ENCODE peak calls at places on chromosomes 12 and 14, in ten cellular contexts. F, A, O, N, K, T, D, I, Y and B are unnamed samples.
A peak's percentile ranks its signal among the peaks of the same experiment; 100 is the strongest.

GRCh38 chr12:13094349-13094748 is 9.1 kb downstream of the GSG1 start:
- DNase-seq in F (no peak), A (no peak), O (no peak), N (no peak), K (no peak), T (no peak), D (no peak), I (no peak), Y (no peak), B (no peak)

GRCh38 chr14:54440037-54440436 is 1.1 kb downstream of the CNIH1 start:
- DNase-seq in F (no peak), A (no peak), O (no peak), N (no peak), K (peak; percentile 3), T (no peak), D (no peak), I (no peak), Y (no peak), B (no peak)

GRCh38 chr14:46920542-46920941 is 269.0 kb upstream of the RPL10L start:
- DNase-seq in F (no peak), A (no peak), O (no peak), N (no peak), K (no peak), T (no peak), D (no peak), I (no peak), Y (no peak), B (no peak)

GRCh38 chr14:104685216-104685997 is 4.0 kb upstream of the INF2 start:
- DNase-seq in F (no peak), A (peak; percentile 65), O (no peak), N (no peak), K (no peak), T (no peak), D (peak; percentile 68), I (no peak), Y (no peak), B (no peak)

GRCh38 chr14:75223664-75224154 is 47.3 kb upstream of the TMED10 start:
- DNase-seq in F (no peak), A (no peak), O (no peak), N (peak; percentile 75), K (peak; percentile 34), T (peak; percentile 51), D (no peak), I (no peak), Y (no peak), B (no peak)

GRCh38 chr14:104118006-104118844 is 20.2 kb upstream of the KIF26A start:
- DNase-seq in F (peak; percentile 24), A (no peak), O (no peak), N (no peak), K (no peak), T (peak; percentile 33), D (no peak), I (peak; percentile 77), Y (no peak), B (peak; percentile 78)

GRCh38 chr12:65800928-65801327 is 23.4 kb upstream of the HMGA2 start:
- DNase-seq in F (no peak), A (no peak), O (no peak), N (no peak), K (no peak), T (no peak), D (no peak), I (no peak), Y (no peak), B (no peak)

GRCh38 chr12:42426733-42427132 is 100.8 kb downstream of the PPHLN1 start:
- DNase-seq in F (no peak), A (peak; percentile 76), O (no peak), N (no peak), K (peak; percentile 94), T (no peak), D (no peak), I (no peak), Y (no peak), B (no peak)

GRCh38 chr14:92356677-92357076 is 33.7 kb downstream of the SLC24A4 start:
- DNase-seq in F (no peak), A (no peak), O (no peak), N (no peak), K (no peak), T (no peak), D (no peak), I (no peak), Y (no peak), B (no peak)

GRCh38 chr14:92348154-92348553 is 25.2 kb downstream of the SLC24A4 start:
- DNase-seq in F (no peak), A (peak; percentile 89), O (no peak), N (no peak), K (no peak), T (peak; percentile 30), D (peak; percentile 84), I (no peak), Y (no peak), B (no peak)

GRCh38 chr14:92352158-92352985 is 29.4 kb downstream of the SLC24A4 start:
- DNase-seq in F (no peak), A (peak; percentile 61), O (no peak), N (no peak), K (peak; percentile 43), T (no peak), D (peak; percentile 13), I (no peak), Y (peak; percentile 10), B (no peak)

GRCh38 chr14:92351750-92352149 is 28.8 kb downstream of the SLC24A4 start:
- DNase-seq in F (no peak), A (no peak), O (no peak), N (no peak), K (no peak), T (no peak), D (no peak), I (no peak), Y (no peak), B (no peak)

DNA sequence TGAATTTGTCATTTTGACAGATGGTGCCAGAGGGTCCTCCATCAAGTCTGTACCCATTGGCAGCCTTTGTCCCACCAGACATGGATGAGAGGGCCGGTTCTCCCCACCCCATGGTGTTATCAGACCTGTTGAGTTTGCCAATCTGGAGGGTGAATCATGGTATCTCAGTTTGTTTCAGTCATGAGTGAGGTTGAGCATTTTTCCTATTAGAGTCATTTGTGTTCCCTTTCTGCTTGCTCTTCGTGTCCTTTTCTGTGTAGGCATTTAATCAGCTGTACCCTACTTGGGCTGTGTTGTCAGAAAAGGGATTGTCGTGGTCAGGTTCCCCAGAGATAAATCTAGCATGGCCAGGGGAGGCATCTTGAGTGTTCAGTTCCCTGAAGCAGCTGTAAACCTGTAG is 30.5 kb downstream of the SLC24A4 start:
- DNase-seq in F (no peak), A (no peak), O (no peak), N (no peak), K (no peak), T (no peak), D (no peak), I (no peak), Y (no peak), B (no peak)
- H3K27ac ChIP-seq in F (no peak overlapping the region), A (no peak overlapping the region), O (no peak overlapping the region), N (no peak overlapping the region), K (no peak overlapping the region), T (no peak overlapping the region), D (no peak overlapping the region), I (no peak overlapping the region), Y (no peak overlapping the region), B (no peak overlapping the region)

DNA sequence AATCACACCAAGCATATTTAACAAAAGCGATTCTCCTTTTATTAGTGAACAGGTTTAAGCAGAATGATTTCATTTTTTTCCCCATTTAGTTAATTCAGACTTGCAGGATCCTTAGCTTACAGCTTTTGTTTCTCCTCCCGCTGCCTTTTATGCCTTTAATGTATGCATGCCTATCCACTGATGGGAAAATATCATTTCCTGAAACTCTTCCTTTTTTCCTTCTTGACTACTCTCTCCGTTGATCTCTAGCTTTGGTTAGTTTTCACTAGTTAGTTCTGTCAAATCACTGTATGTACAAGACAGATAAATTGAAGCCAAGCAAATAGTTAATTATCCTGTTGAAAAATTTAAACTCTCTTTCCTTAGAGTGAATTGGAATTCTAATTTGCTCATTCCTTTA is 26.3 kb downstream of the NKX2-1 start:
- DNase-seq in F (no peak), A (no peak), O (no peak), N (no peak), K (no peak), T (no peak), D (no peak), I (no peak), Y (no peak), B (no peak)
- TF ChIP-seq EP300 in F (no peak), A (no peak), O (no peak), N (no peak), K (no peak), T (no peak), D (no peak), I (no peak), Y (no peak), B (no peak)

GRCh38 chr12:108424816-108425215 is 85.7 kb upstream of the CMKLR1 start:
- DNase-seq in F (no peak), A (no peak), O (no peak), N (no peak), K (no peak), T (no peak), D (no peak), I (no peak), Y (no peak), B (no peak)

GRCh38 chr12:108425238-108425795 is 86.2 kb upstream of the CMKLR1 start:
- DNase-seq in F (no peak), A (no peak), O (no peak), N (no peak), K (no peak), T (no peak), D (no peak), I (no peak), Y (no peak), B (no peak)

GRCh38 chr12:108430926-108431325 is 84.2 kb upstream of the FICD start:
- DNase-seq in F (no peak), A (no peak), O (no peak), N (no peak), K (no peak), T (no peak), D (no peak), I (no peak), Y (no peak), B (no peak)

GRCh38 chr12:108432423-108432822 is 82.7 kb upstream of the FICD start:
- DNase-seq in F (no peak), A (no peak), O (no peak), N (no peak), K (no peak), T (no peak), D (no peak), I (no peak), Y (no peak), B (no peak)

DNA sequence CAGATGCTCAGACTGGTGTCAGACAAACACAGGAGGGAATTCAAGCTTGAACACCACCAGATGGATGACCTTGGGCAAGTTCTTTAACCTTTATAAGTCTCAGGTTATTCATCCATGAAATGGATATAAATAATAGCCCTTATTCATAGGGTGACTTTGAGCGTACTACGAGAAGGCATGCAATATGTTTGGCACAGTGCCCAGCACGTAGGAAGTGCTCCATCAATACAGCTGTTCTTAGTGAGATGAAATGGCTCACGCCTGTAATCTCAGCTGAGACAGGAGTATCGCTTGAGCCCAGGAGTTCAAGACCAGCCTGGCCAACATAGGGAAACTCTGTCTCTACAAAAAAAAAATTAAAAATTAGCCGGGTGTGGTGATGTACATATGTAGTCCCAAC is 84.8 kb upstream of the FICD start:
- DNase-seq in F (no peak), A (no peak), O (no peak), N (no peak), K (no peak), T (no peak), D (no peak), I (no peak), Y (no peak), B (no peak)
- TF ChIP-seq POLR2A in F (no peak), A (no peak), O (no peak), N (no peak), K (no peak), T (no peak), D (no peak), I (no peak), Y (no peak), B (no peak)

GRCh38 chr12:76874491-76875190 is 4.2 kb downstream of the CSRP2 start:
- DNase-seq in F (no peak), A (no peak), O (no peak), N (no peak), K (no peak), T (no peak), D (no peak), I (no peak), Y (no peak), B (no peak)
- H3K27ac ChIP-seq in F (no peak overlapping the region), A (no peak overlapping the region), O (no peak overlapping the region), N (no peak overlapping the region), K (no peak overlapping the region), T (no peak overlapping the region), D (no peak overlapping the region), I (no peak overlapping the region), Y (no peak overlapping the region), B (no peak overlapping the region)